ENCODE peak calls at places on chromosomes 6 and 20, in five cellular contexts. Q, D, A, Y and C are unnamed samples.

GRCh38 chr6:66068907-66069306 is 361.9 kb upstream of the EYS start:
- DNase-seq in D (no peak), A (no peak), Y (no peak), Q (no peak), C (no peak)

GRCh38 chr6:45647341-45648138 is 269.8 kb upstream of the SUPT3H start:
- DNase-seq in Y (no peak), A (no peak), Q (no peak), D (no peak), C (no peak)

GRCh38 chr20:63557481-63557891 is 3.5 kb downstream of the FNDC11 start:
- DNase-seq in D (no peak), Y (no peak), A (no peak), Q (no peak), C (no peak)

GRCh38 chr6:166777096-166777630 is 150.1 kb upstream of the RPS6KA2 start:
- DNase-seq in D (no peak), Q (no peak), A (no peak), Y (no peak), C (no peak)

GRCh38 chr20:45368221-45368980 is 5.4 kb downstream of the SYS1 start:
- DNase-seq in D (peak), Y (no peak), Q (no peak), A (no peak), C (no peak)

GRCh38 chr6:148168856-148169255 is 173.8 kb upstream of the SASH1 start:
- DNase-seq in A (no peak), Y (no peak), D (no peak), Q (no peak), C (no peak)

GRCh38 chr6:14105547-14105946 is 12.0 kb upstream of the CD83 start:
- DNase-seq in Y (no peak), Q (no peak), D (no peak), A (no peak), C (peak)

GRCh38 chr20:64116541-64117423 is 9.4 kb upstream of the NPBWR2 start:
- DNase-seq in A (peak), Y (no peak), D (peak), Q (no peak), C (no peak)

GRCh38 chr6:138618168-138618567 is 118.9 kb upstream of the NHSL1 start:
- DNase-seq in Y (no peak), Q (no peak), D (no peak), A (no peak), C (peak)

GRCh38 chr6:81515562-81516453 is 236.7 kb downstream of the TENT5A start:
- DNase-seq in A (no peak), Y (no peak), Q (no peak), D (no peak), C (peak)

DNA sequence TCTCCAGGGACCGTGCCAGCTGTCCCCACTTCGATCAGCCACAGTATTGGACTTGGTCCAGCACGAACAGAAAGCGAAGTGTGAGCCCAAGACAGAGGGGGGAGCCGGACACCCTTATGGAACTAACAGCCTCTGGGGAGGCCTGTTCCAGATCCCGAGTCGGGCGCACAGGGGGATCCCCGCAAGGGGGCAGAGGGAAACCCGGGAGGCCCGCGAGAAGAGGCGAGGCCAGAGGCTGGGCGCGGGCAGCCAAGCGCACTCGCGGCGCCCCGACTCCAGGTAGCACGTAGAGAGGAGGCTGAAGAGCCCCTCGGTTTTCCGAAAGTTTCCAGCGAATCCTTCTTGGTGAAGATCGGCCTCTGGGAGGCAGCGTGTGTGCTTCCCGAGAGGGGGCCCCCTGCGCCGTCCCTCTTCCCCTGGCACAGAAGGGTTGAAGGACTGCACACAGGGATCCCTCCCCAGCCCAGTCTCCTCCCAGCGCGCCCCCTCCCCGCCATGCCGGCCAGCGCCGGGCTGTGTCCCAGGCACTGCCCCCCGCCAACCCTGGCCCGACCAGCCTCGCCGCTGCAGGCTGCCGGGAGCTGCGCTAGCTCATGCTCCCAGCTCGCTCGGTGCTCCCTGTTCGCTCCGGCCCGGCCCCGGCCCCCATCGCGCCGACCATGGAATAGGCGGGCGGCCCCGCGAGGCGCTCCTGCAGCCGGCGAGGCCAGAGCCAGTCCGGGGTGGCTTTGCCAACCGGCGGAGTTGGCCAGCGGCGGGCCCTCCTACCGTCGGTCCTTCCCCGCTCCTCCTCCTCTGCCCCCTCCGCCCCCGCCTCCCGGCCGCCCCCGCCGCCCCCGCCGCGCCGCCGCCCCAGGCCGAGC is 550 bp upstream of the SLC24A3 start:
- DNase-seq in Y (no peak), Q (no peak), D (peak), A (peak), C (no peak)
- H3K4me3 ChIP-seq in Y (peak), Q (peak), D (peak), A (peak), C (peak)

GRCh38 chr6:2917065-2917464 is 14.0 kb upstream of the SERPINB9 start:
- DNase-seq in A (peak), Y (no peak), D (no peak), Q (no peak), C (no peak)
- TF ChIP-seq CTCF in A (peak), Y (no peak), D (no peak), Q (peak), C (no peak)

GRCh38 chr6:6942826-6943225 is 164.9 kb upstream of the RREB1 start:
- DNase-seq in Y (no peak), D (peak), A (no peak), Q (no peak), C (peak)
- H3K4me3 ChIP-seq in Y (no peak), D (no peak), A (no peak), Q (no peak), C (peak)

DNA sequence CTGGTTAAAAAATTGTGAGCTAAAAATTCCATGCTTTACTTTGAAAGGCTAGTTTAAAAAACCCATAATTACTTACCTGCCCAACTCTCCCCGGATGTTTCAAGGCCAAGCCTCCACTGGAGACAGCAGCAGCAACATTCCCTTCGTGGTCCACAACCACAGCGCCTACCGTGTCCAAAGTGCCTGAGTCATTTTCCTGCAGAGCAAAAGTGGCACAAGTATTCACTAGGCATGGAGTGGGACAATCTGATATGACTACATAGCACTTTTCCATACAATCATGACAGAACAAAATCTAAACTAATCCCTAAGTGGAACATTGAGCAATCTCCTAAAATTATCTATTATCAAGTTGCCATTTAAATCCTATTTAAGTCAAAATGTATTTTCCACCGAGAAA is 104.8 kb downstream of the TASP1 start:
- DNase-seq in Q (no peak), D (no peak), Y (no peak), A (no peak), C (no peak)
- TF ChIP-seq CTCF in Q (no peak), D (no peak), Y (no peak), A (no peak), C (no peak)

GRCh38 chr6:168261234-168261633 is 58.3 kb downstream of the DACT2 start:
- DNase-seq in A (no peak), Y (no peak), Q (no peak), D (no peak), C (no peak)

GRCh38 chr6:168264593-168265335 is 54.8 kb downstream of the DACT2 start:
- DNase-seq in A (peak), Y (no peak), D (no peak), Q (no peak), C (no peak)

GRCh38 chr6:168265827-168266815 is 53.5 kb downstream of the DACT2 start:
- DNase-seq in D (no peak), Q (no peak), Y (no peak), A (no peak), C (no peak)

GRCh38 chr6:168265394-168265793 is 54.2 kb downstream of the DACT2 start:
- DNase-seq in Q (no peak), Y (no peak), D (no peak), A (no peak), C (no peak)

GRCh38 chr6:168263351-168263905 is 56.1 kb downstream of the DACT2 start:
- DNase-seq in A (no peak), D (no peak), Y (no peak), Q (no peak), C (no peak)
- H3K4me3 ChIP-seq in A (no peak), D (no peak), Y (no peak), Q (no peak), C (no peak)

GRCh38 chr6:1382331-1382882 is 7.0 kb upstream of the FOXF2 start:
- DNase-seq in D (no peak), Q (no peak), A (peak), Y (no peak), C (peak)

GRCh38 chr6:1380625-1381396 is 8.6 kb upstream of the FOXF2 start:
- DNase-seq in Y (no peak), Q (no peak), A (no peak), D (no peak), C (no peak)

GRCh38 chr6:1379810-1380198 is 9.6 kb upstream of the FOXF2 start:
- DNase-seq in A (no peak), Y (no peak), Q (no peak), D (no peak), C (no peak)

GRCh38 chr6:1382883-1383728 is 6.3 kb upstream of the FOXF2 start:
- DNase-seq in D (no peak), Q (no peak), Y (no peak), A (peak), C (peak)

GRCh38 chr6:1381397-1382330 is 7.7 kb upstream of the FOXF2 start:
- DNase-seq in Q (no peak), Y (no peak), A (peak), D (no peak), C (peak)
- TF ChIP-seq CTCF in Q (peak), Y (peak), A (peak), D (peak), C (peak)

GRCh38 chr20:5973971-5974370 is 23.5 kb downstream of the MCM8 start:
- DNase-seq in Q (no peak), Y (no peak), D (no peak), A (no peak), C (no peak)

GRCh38 chr20:5973172-5973571 is 22.7 kb downstream of the MCM8 start:
- DNase-seq in A (no peak), D (no peak), Q (peak), Y (peak), C (peak)

GRCh38 chr20:5975778-5976177 is 25.3 kb downstream of the MCM8 start:
- DNase-seq in A (no peak), D (no peak), Q (no peak), Y (no peak), C (no peak)

GRCh38 chr20:5977223-5977622 is 26.8 kb downstream of the MCM8 start:
- DNase-seq in A (no peak), D (no peak), Y (no peak), Q (no peak), C (no peak)

DNA sequence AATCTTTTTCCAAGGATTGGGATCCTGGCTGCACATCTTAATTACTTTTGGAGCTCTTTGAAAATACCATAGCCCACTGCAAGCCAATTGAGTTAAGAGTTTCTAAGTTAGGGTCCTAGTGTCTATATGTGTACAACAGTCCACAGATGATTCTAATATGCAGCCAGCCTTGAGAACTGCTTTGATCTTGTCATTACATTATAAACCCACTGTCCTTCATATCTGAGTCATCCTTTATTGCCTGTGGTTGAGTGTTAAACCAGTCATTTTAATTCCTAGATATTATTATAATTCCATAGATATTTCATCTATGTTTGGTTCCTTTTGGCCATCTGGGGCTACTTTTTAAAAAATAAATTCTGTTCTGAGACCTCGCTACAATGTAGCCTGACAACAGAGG is 24.1 kb downstream of the MCM8 start:
- DNase-seq in Y (no peak), D (no peak), Q (no peak), A (no peak), C (no peak)
- H3K4me3 ChIP-seq in Y (no peak), D (no peak), Q (no peak), A (no peak), C (no peak)

GRCh38 chr20:22285555-22285954 is 298.8 kb downstream of the FOXA2 start:
- DNase-seq in Y (peak), A (no peak), Q (no peak), D (no peak), C (no peak)

GRCh38 chr20:22288156-22288555 is 296.2 kb downstream of the FOXA2 start:
- DNase-seq in Q (no peak), D (no peak), Y (no peak), A (no peak), C (no peak)

DNA sequence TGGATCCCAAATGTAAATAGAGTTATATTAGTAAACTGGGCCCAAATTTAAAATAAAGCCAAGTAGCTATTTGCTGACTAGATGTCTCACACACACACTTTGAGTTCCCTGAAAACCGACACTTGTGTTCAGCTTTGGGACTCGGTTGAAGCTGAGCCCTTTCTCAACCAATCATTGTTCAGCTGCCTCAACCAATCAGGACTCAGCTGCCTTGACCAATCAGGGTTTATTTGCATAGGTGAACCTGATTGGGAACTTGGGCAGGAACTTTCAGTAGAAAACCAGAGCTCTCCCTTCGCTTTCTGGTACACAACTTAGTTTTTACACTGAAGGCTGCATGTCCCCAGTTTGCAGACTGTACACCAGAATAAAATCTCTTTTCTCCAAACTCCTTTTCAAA is 301.7 kb downstream of the FOXA2 start:
- DNase-seq in Y (no peak), Q (no peak), A (no peak), D (no peak), C (no peak)
- TF ChIP-seq CTCF in Y (no peak), Q (no peak), A (no peak), D (no peak), C (no peak)

GRCh38 chr6:111260570-111261298 is 173.4 kb downstream of the SLC16A10 start:
- DNase-seq in A (no peak), Y (no peak), D (no peak), Q (no peak), C (peak)
- H3K4me3 ChIP-seq in A (peak), Y (no peak), D (no peak), Q (no peak), C (no peak)

GRCh38 chr6:64732888-64733287 is 974.1 kb downstream of the EYS start:
- DNase-seq in D (no peak), Y (no peak), Q (no peak), A (no peak), C (no peak)
- TF ChIP-seq CTCF in D (no peak), Y (no peak), Q (peak), A (peak), C (no peak)